ENCODE peak calls at places on chromosome 3, in seven cellular contexts. Y is right lobe of liver, T is adrenal gland, G is IMR-90, W is tibial nerve, N is spleen, J is gastrocnemius medialis. Q is an unnamed sample.

GRCh38 chr3:127718916-127719290 is 46.2 kb downstream of the ABTB1 start:
- DNase-seq in Y (no peak), T (no peak), G (no peak), W (no peak), N (peak; percentile 47), J (no peak), Q (no peak)

GRCh38 chr3:37862219-37862711 is 585 bp downstream of the CTDSPL start:
- DNase-seq in Y (peak; percentile 67), T (peak; percentile 56), G (peak; percentile 48), W (no peak), N (peak; percentile 83), J (no peak), Q (peak; percentile 51)

GRCh38 chr3:72699631-72700030 is 148.6 kb downstream of the SHQ1 start:
- DNase-seq in Y (no peak), T (no peak), G (no peak), W (no peak), N (no peak), J (no peak), Q (no peak)

GRCh38 chr3:5063724-5064123 is 58.4 kb upstream of the ARL8B start:
- DNase-seq in Y (no peak), T (no peak), G (no peak), W (no peak), N (no peak), J (no peak), Q (no peak)

GRCh38 chr3:21944251-21944650 is 193.2 kb upstream of the ZNF385D start:
- DNase-seq in Y (no peak), T (no peak), G (no peak), W (no peak), N (no peak), J (no peak), Q (no peak)

GRCh38 chr3:39752019-39752637 is 57.3 kb upstream of the MYRIP start:
- DNase-seq in Y (peak; percentile 63), T (no peak), G (no peak), W (no peak), N (no peak), J (no peak), Q (no peak)

GRCh38 chr3:13016083-13016725 is 57.0 kb downstream of the IQSEC1 start:
- DNase-seq in Y (no peak), T (peak; percentile 85), G (no peak), W (peak; percentile 63), N (peak; percentile 93), J (peak; percentile 51), Q (peak; percentile 57)

GRCh38 chr3:72355168-72355567 is 493.1 kb downstream of the SHQ1 start:
- DNase-seq in Y (no peak), T (no peak), G (no peak), W (no peak), N (no peak), J (no peak), Q (no peak)

GRCh38 chr3:189833996-189834395 is 202.8 kb downstream of the TP63 start:
- DNase-seq in Y (no peak), T (no peak), G (no peak), W (no peak), N (no peak), J (no peak), Q (no peak)

GRCh38 chr3:115019900-115020299 is 127.2 kb downstream of the ZBTB20 start:
- DNase-seq in Y (no peak), T (peak; percentile 7), G (no peak), W (no peak), N (no peak), J (no peak), Q (no peak)

GRCh38 chr3:170703121-170703588 is 117.3 kb upstream of the SLC7A14 start:
- DNase-seq in Y (no peak), T (peak; percentile 11), G (peak; percentile 95), W (no peak), N (no peak), J (no peak), Q (no peak)

GRCh38 chr3:41690766-41691563 is 270.9 kb downstream of the ULK4 start:
- DNase-seq in Y (no peak), T (no peak), G (no peak), W (no peak), N (no peak), J (no peak), Q (no peak)

GRCh38 chr3:47428585-47429145 is 47.1 kb downstream of the SCAP start:
- DNase-seq in Y (peak; percentile 39), T (peak; percentile 59), G (no peak), W (no peak), N (no peak), J (no peak), Q (no peak)

GRCh38 chr3:43152649-43153048 is 46.8 kb upstream of the POMGNT2 start:
- DNase-seq in Y (no peak), T (no peak), G (no peak), W (no peak), N (no peak), J (no peak), Q (no peak)

GRCh38 chr3:14539384-14540208 is 546 bp downstream of the GRIP2 start:
- DNase-seq in Y (no peak), T (no peak), G (no peak), W (no peak), N (peak; percentile 67), J (peak; percentile 58), Q (no peak)

DNA sequence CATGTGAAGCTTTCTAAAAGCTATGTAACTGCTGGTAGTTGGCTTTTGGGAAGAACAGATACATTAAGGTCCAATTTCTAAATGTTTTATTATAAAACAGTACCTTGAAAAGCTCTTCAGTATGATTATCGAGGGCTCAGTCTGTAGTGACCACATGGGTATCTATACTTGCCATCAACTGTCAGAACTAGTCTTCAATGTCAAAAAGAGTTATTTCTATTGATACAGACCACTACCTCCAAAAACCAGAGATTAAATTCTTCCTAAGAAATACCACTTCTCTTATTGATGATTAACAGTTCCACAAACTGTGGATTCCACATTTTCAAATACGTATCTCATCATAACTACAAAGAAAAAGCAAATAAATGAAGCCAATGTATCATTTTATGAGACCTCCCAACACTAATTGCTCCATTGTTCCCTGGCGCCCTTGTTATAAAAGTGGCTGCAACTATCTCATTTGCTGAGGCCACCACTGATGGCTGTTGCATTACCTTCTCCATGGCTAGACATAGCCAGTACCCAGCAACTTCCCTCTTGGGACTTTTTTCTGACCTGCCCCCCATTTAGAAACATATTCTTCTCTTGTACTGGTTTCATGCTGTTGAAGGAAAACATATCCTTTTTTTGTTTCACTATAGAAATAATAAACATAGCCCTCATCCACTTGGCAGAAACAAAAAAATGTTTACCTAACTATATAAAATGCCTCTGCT is 33.9 kb upstream of the MBNL1 start:
- DNase-seq in Y (no peak), T (no peak), G (no peak), W (no peak), N (no peak), J (no peak), Q (no peak)
- H3K4me3 ChIP-seq in Y (no peak overlapping the region), T (no peak overlapping the region), G (no peak overlapping the region), W (no peak overlapping the region), N (no peak overlapping the region), J (no peak overlapping the region), Q (no peak overlapping the region)

GRCh38 chr3:56930706-56931105 is 129.0 kb upstream of the ARHGEF3 start:
- DNase-seq in Y (no peak), T (no peak), G (no peak), W (no peak), N (no peak), J (no peak), Q (no peak)
- TF ChIP-seq POLR2A in Y (no peak), T (no peak), G (no peak), W (no peak), N (no peak), J (no peak), Q (no peak)

DNA sequence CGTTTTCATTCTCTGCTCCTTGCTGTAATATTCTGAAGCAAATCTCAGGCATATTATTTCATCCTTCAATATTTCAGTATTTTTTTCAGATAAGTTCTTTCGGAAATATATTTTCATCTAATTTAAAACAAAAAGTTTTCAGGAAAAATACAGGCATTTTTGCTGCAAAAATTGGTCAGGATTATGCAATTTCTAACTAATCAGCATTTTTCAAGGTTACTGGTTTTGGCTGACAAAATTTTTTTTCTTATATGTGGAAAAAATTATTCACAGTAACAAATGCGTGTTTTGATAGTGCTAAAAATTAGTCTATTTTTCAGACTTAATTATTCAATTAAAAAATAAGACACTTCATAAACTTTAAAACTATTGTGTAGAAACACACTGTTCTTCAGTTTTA is 31.4 kb downstream of the FNDC3B start:
- DNase-seq in Y (no peak), T (no peak), G (no peak), W (no peak), N (no peak), J (no peak), Q (no peak)
- H3K27ac ChIP-seq in Y (no peak overlapping the region), T (peak overlapping the region; percentile 64), G (no peak overlapping the region), W (peak overlapping the region; percentile 44), N (peak overlapping the region; percentile 14), J (peak overlapping the region; percentile 45), Q (no peak overlapping the region)

DNA sequence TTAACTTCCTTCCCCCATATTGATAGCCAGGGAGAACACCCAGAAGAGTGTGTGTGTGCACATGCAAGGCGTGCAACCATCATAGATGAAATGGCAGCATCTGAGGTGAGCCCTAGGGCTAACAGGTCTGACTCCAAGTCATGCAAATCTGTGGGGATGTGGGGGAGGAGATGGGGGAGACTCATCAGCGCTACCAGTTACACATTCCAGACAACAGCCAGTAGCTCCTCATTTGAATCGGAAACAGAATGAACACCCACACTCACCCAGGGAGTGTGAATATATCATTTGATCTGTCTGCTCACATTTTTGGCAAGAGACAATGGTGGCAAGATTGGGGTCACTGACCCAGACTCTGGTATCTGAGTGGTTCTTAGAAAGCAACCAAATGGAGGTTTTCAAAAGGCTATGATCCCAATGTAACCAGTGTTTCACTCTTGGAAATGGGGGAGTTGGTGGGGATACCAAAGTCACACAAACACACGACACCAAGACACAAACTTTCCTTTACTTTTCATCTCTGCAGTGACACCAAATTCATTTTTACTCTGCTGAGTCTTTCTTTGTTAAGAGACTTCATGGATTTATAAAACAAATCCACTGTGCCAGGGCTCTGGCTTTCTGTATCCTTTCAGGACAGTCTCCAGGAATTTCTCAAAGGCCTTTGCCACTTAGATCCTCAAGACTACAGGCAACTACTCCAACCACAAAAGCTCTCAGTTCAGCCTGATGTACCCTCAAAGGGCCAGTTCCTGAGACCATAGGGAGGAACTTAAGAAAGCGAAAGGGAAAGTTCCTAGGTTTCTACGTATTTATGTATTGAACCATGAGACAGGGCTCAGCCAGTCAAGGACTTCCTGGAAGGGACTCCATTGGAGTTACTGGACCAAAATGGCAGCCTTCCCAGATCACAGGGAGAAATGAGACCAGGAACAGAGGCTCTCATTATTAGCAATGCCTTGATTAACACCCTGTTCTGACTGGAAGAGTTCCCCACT is 2.2 kb downstream of the CDCP1 start:
- DNase-seq in Y (no peak), T (no peak), G (no peak), W (no peak), N (no peak), J (no peak), Q (no peak)
- H3K4me3 ChIP-seq in Y (no peak overlapping the region), T (no peak overlapping the region), G (no peak overlapping the region), W (no peak overlapping the region), N (no peak overlapping the region), J (no peak overlapping the region), Q (no peak overlapping the region)

Q was measured in stomach.